ENCODE peak calls at places on chromosomes 4 and X, in ten cellular contexts. C, T, H, R, B, G, L, Y, Q and S are unnamed samples.

GRCh38 chr4:186743261-186743660 is 19.6 kb upstream of the FAT1 start:
- DNase-seq in L (no peak), G (no peak), H (no peak), R (no peak), C (no peak), T (no peak), Q (no peak), B (no peak), Y (no peak), S (no peak)

GRCh38 chr4:85474818-85475630 is at the start of gene ARHGAP24:
- DNase-seq in R (peak), B (peak), H (peak), T (peak), L (peak), Y (peak), G (peak), Q (peak), C (peak), S (no peak)

GRCh38 chrX:3711331-3711917 is 2.0 kb downstream of the PRKX start:
- DNase-seq in L (no peak), C (no peak), Q (no peak), B (no peak), R (no peak), H (peak), G (no peak), Y (no peak), T (no peak), S (no peak)

GRCh38 chr4:15197005-15197404 is 194.7 kb downstream of the CPEB2 start:
- DNase-seq in T (peak), B (no peak), L (no peak), Y (no peak), R (no peak), H (no peak), C (no peak), Q (peak), G (peak), S (no peak)

GRCh38 chrX:129996120-129996519 is 13.7 kb downstream of the BCORL1 start:
- DNase-seq in T (peak), Y (no peak), C (no peak), L (no peak), H (no peak), R (no peak), B (no peak), Q (peak), G (peak), S (no peak)

GRCh38 chr4:168566736-168567135 is 69.9 kb downstream of the PALLD start:
- DNase-seq in L (no peak), Q (no peak), Y (no peak), B (no peak), H (no peak), T (no peak), G (no peak), C (no peak), R (no peak), S (no peak)

GRCh38 chr4:128424524-128425195 is 137.0 kb upstream of the PGRMC2 start:
- DNase-seq in B (no peak), H (no peak), L (peak), G (peak), Y (no peak), T (peak), R (no peak), C (no peak), Q (peak), S (no peak)

GRCh38 chrX:1442016-1442665 is 10.6 kb downstream of the ASMTL start:
- DNase-seq in Q (no peak), C (no peak), L (no peak), Y (no peak), H (peak), B (no peak), G (no peak), R (peak), T (no peak), S (peak)

GRCh38 chr4:70994069-70994366 is 569 bp downstream of the DCK start:
- DNase-seq in Y (no peak), G (no peak), R (no peak), H (peak), Q (peak), L (no peak), C (no peak), B (peak), T (no peak), S (no peak)

GRCh38 chr4:26434030-26434639 is 56.1 kb downstream of the CCKAR start:
- DNase-seq in Y (no peak), H (no peak), Q (peak), B (no peak), T (peak), C (no peak), G (no peak), R (no peak), L (no peak), S (no peak)

GRCh38 chrX:149916745-149917392 is 12.5 kb upstream of the HSFX4 start:
- DNase-seq in H (no peak), T (peak), C (no peak), B (no peak), Q (no peak), L (no peak), R (no peak), G (no peak), Y (no peak), S (no peak)

GRCh38 chr4:1193206-1194027 is 21.0 kb upstream of the SPON2 start:
- DNase-seq in Q (no peak), G (no peak), B (no peak), R (no peak), H (no peak), T (no peak), C (no peak), L (no peak), Y (no peak), S (no peak)

GRCh38 chr4:138178566-138178965 is 63.6 kb downstream of the SLC7A11 start:
- DNase-seq in H (no peak), G (no peak), R (no peak), T (peak), Y (no peak), C (no peak), B (no peak), L (no peak), Q (peak), S (no peak)

GRCh38 chrX:119729408-119730201 is 28.8 kb upstream of the SOWAHD start:
- DNase-seq in Y (peak), B (peak), T (peak), L (no peak), G (peak), C (no peak), H (peak), R (peak), Q (peak), S (no peak)

GRCh38 chr4:152485726-152486276 is 50.1 kb downstream of the FBXW7 start:
- DNase-seq in G (peak), Y (no peak), H (no peak), T (peak), B (no peak), R (no peak), Q (peak), C (no peak), L (peak), S (no peak)

GRCh38 chr4:18882468-18882867 is 860.9 kb upstream of the LCORL start:
- DNase-seq in B (no peak), Q (peak), H (no peak), Y (no peak), L (peak), C (no peak), T (peak), R (no peak), G (peak), S (no peak)

GRCh38 chr4:152036626-152037025 is 275.8 kb upstream of the GATB start:
- DNase-seq in G (no peak), L (no peak), B (no peak), T (peak), Y (no peak), R (no peak), H (no peak), Q (peak), C (no peak), S (no peak)

GRCh38 chr4:186651181-186651603 is 72.5 kb downstream of the FAT1 start:
- DNase-seq in L (no peak), G (no peak), T (no peak), B (no peak), H (no peak), Y (no peak), R (no peak), C (no peak), Q (no peak), S (no peak)

GRCh38 chr4:95428216-95429085 is 120.3 kb downstream of the UNC5C start:
- DNase-seq in B (no peak), Q (no peak), H (no peak), C (no peak), R (no peak), G (no peak), L (no peak), T (no peak), Y (no peak), S (no peak)

GRCh38 chr4:19831644-19832285 is 419.9 kb upstream of the SLIT2 start:
- DNase-seq in R (no peak), C (no peak), Q (peak), H (no peak), T (peak), L (peak), B (no peak), Y (no peak), G (peak), S (no peak)

GRCh38 chrX:40323977-40324376 is 226.2 kb upstream of the BCOR start:
- DNase-seq in H (no peak), G (no peak), Y (no peak), C (no peak), Q (no peak), R (no peak), T (no peak), B (no peak), L (no peak), S (no peak)

GRCh38 chr4:40550900-40551546 is 78.6 kb downstream of the RBM47 start:
- DNase-seq in H (peak), Y (no peak), L (peak), T (peak), C (no peak), B (peak), R (peak), Q (peak), G (peak), S (no peak)

GRCh38 chr4:176443646-176444409 is 124.1 kb downstream of the SPCS3 start:
- DNase-seq in C (no peak), Q (peak), B (no peak), G (peak), L (peak), Y (no peak), H (no peak), T (no peak), R (no peak), S (no peak)

GRCh38 chr4:98638661-98639060 is 19.8 kb downstream of the TSPAN5 start:
- DNase-seq in H (no peak), G (no peak), Q (peak), R (no peak), T (peak), Y (no peak), C (no peak), B (no peak), L (no peak), S (no peak)

GRCh38 chrX:727738-728621 is 97.4 kb downstream of the SHOX start:
- DNase-seq in Y (no peak), C (no peak), Q (no peak), R (no peak), H (no peak), G (no peak), L (no peak), T (no peak), B (no peak), S (no peak)

GRCh38 chr4:18754180-18754579 is 732.6 kb upstream of the LCORL start:
- DNase-seq in R (no peak), H (no peak), Y (no peak), Q (no peak), B (no peak), G (no peak), L (peak), C (no peak), T (no peak), S (no peak)

GRCh38 chr4:7890635-7891393 is 48.8 kb downstream of the AFAP1 start:
- DNase-seq in G (peak), B (no peak), T (peak), L (peak), R (no peak), H (no peak), C (no peak), Q (peak), Y (no peak), S (no peak)

GRCh38 chr4:81722229-81722900 is 250.7 kb upstream of the RASGEF1B start:
- DNase-seq in L (no peak), R (no peak), G (no peak), C (no peak), T (no peak), H (no peak), B (no peak), Y (no peak), Q (no peak), S (no peak)

GRCh38 chr4:7146059-7146763 is 46.1 kb upstream of the SORCS2 start:
- DNase-seq in G (no peak), Y (no peak), Q (no peak), L (no peak), H (no peak), R (no peak), T (no peak), C (no peak), B (no peak), S (no peak)

GRCh38 chr4:168685136-168685535 is 188.3 kb downstream of the PALLD start:
- DNase-seq in G (no peak), Q (no peak), C (no peak), Y (no peak), R (no peak), B (no peak), H (no peak), T (no peak), L (no peak), S (no peak)

GRCh38 chr4:38547052-38547451 is 116.9 kb upstream of the KLF3 start:
- DNase-seq in T (no peak), L (no peak), R (no peak), Y (no peak), Q (no peak), G (no peak), H (no peak), C (no peak), B (no peak), S (no peak)

GRCh38 chr4:785332-786073 is 40.4 kb downstream of the CPLX1 start:
- DNase-seq in H (no peak), Q (no peak), Y (no peak), T (no peak), G (no peak), L (no peak), R (no peak), C (no peak), B (no peak), S (peak)

GRCh38 chr4:25486171-25486570 is 109.1 kb downstream of the ANAPC4 start:
- DNase-seq in H (no peak), T (no peak), G (no peak), R (no peak), C (no peak), Q (no peak), Y (no peak), L (no peak), B (no peak), S (no peak)

GRCh38 chrX:72123471-72124185 is 8.1 kb downstream of the RTL5 start:
- DNase-seq in Y (no peak), C (no peak), R (no peak), T (peak), B (no peak), L (no peak), Q (no peak), H (peak), G (no peak), S (no peak)

GRCh38 chr4:46927201-46927600 is 18.2 kb upstream of the COX7B2 start:
- DNase-seq in L (no peak), C (no peak), Y (no peak), B (no peak), G (no peak), H (no peak), Q (no peak), R (no peak), T (peak), S (no peak)

GRCh38 chrX:9676311-9676710 is 89.3 kb downstream of the GPR143 start:
- DNase-seq in H (no peak), R (no peak), L (no peak), Q (peak), C (no peak), B (no peak), Y (no peak), G (no peak), T (no peak), S (no peak)

GRCh38 chr4:26015906-26016305 is 101.9 kb downstream of the SMIM20 start:
- DNase-seq in B (no peak), T (no peak), G (no peak), C (no peak), L (no peak), Y (no peak), R (no peak), H (no peak), Q (no peak), S (no peak)

GRCh38 chr4:128861856-128862518 is 52.5 kb downstream of the JADE1 start:
- DNase-seq in C (no peak), H (peak), Q (no peak), G (no peak), Y (no peak), R (no peak), T (no peak), L (no peak), B (no peak), S (no peak)

GRCh38 chrX:132776486-132777210 is 181.8 kb downstream of the HS6ST2 start:
- DNase-seq in Q (no peak), Y (no peak), G (no peak), T (no peak), B (no peak), C (no peak), H (no peak), L (no peak), R (no peak), S (no peak)

GRCh38 chrX:137483554-137483953 is 82.4 kb upstream of the ZIC3 start:
- DNase-seq in Y (no peak), G (no peak), H (no peak), Q (no peak), B (no peak), C (no peak), R (no peak), L (no peak), T (no peak), S (no peak)

GRCh38 chrX:137482136-137482535 is 83.8 kb upstream of the ZIC3 start:
- DNase-seq in G (no peak), Q (no peak), C (no peak), L (no peak), B (no peak), H (no peak), T (no peak), R (no peak), Y (no peak), S (no peak)

GRCh38 chrX:137479394-137479793 is 86.5 kb upstream of the ZIC3 start:
- DNase-seq in B (no peak), G (no peak), Q (no peak), T (no peak), C (no peak), Y (no peak), H (no peak), L (no peak), R (no peak), S (no peak)
- TF ChIP-seq CTCF in B (no peak), G (no peak), Q (no peak), T (no peak), C (no peak), Y (no peak), H (no peak), L (no peak), R (no peak), S (no peak)

GRCh38 chr4:115537387-115537786 is 424.0 kb upstream of the NDST4 start:
- DNase-seq in G (no peak), B (peak), Y (no peak), R (no peak), Q (peak), T (no peak), C (no peak), H (no peak), L (no peak), S (no peak)
- TF ChIP-seq CTCF in G (peak), B (peak), Y (no peak), R (no peak), Q (no peak), T (no peak), C (no peak), H (peak), L (peak), S (peak)

GRCh38 chr4:155761047-155761446 is 2.2 kb downstream of the GUCY1B1 start:
- DNase-seq in L (no peak), Q (no peak), C (no peak), R (no peak), H (no peak), G (no peak), B (no peak), T (no peak), Y (no peak), S (no peak)

GRCh38 chr4:155757745-155758265 is 1.0 kb upstream of the GUCY1B1 start:
- DNase-seq in H (no peak), R (no peak), B (peak), Y (no peak), Q (no peak), T (no peak), G (no peak), L (no peak), C (no peak), S (no peak)

GRCh38 chr4:155761916-155762315 is 3.1 kb downstream of the GUCY1B1 start:
- DNase-seq in L (no peak), H (no peak), R (no peak), G (no peak), Q (no peak), B (no peak), T (no peak), C (no peak), Y (no peak), S (no peak)

GRCh38 chr4:155758500-155759371 is at the start of gene GUCY1B1:
- DNase-seq in R (peak), Q (peak), H (peak), G (peak), C (peak), B (peak), Y (peak), T (peak), L (no peak), S (peak)

GRCh38 chr4:155759372-155760252 is 791 bp downstream of the GUCY1B1 start:
- DNase-seq in C (peak), Y (peak), Q (peak), T (peak), B (peak), H (peak), R (peak), L (no peak), G (no peak), S (peak)
- TF ChIP-seq CTCF in C (peak), Y (peak), Q (no peak), T (no peak), B (no peak), H (no peak), R (no peak), L (no peak), G (no peak), S (no peak)

GRCh38 chr4:69167300-69167699 is 47.2 kb downstream of the UGT2B11 start:
- DNase-seq in Q (peak), R (no peak), Y (no peak), H (no peak), T (peak), L (no peak), G (no peak), C (no peak), B (no peak), S (no peak)
- TF ChIP-seq CTCF in Q (no peak), R (no peak), Y (no peak), H (no peak), T (no peak), L (no peak), G (no peak), C (no peak), B (no peak), S (no peak)

DNA sequence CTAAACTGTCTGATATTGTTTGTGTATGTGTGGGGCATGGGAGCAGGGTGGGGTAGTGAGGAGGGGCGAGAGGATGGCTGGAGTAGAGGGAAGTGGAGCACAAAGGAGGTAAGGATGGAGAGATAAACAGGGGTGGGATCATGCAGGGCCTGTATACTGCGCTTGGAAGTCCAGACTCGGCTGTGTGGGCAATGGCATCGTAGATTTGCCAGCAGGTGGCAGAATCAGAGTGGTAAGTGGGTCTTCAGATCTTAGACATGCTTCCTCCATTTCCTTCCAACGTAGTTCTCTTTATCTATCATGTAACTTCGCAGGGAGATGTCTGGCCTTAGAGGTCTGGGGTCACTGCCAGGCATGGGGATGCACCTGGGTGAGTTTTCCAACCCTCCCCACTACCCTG is 155.5 kb downstream of the PDGFRA start:
- DNase-seq in R (no peak), L (no peak), C (no peak), T (peak), G (peak), Y (no peak), B (peak), H (no peak), Q (peak), S (peak)
- TF ChIP-seq CTCF in R (no peak), L (peak), C (peak), T (peak), G (peak), Y (peak), B (peak), H (peak), Q (peak), S (peak)